ENCODE peak calls at places on chromosomes 2 and 18, in five cellular contexts. U is choroid plexus epithelial cell, Q is A549, A is kidney, W is HCT116. I is an unnamed sample.

GRCh38 chr2:234450431-234451095 is 46.3 kb downstream of the ARL4C start:
- DNase-seq in U (no peak), A (no peak), Q (no peak), W (no peak), I (no peak)

GRCh38 chr2:173754169-173754568 is 211.0 kb downstream of the SP3 start:
- DNase-seq in A (no peak), Q (no peak), U (no peak), W (no peak), I (no peak)

GRCh38 chr2:235094457-235094856 is 142.6 kb downstream of the SH3BP4 start:
- DNase-seq in W (no peak), Q (no peak), U (no peak), A (no peak), I (no peak)

GRCh38 chr2:149744845-149745244 is 157.3 kb upstream of the MMADHC start:
- DNase-seq in U (peak; percentile 64), A (no peak), Q (no peak), W (no peak), I (no peak)

GRCh38 chr18:3221496-3221895 is 1.7 kb upstream of the MYOM1 start:
- DNase-seq in U (no peak), A (no peak), Q (no peak), W (no peak), I (no peak)

GRCh38 chr2:1731963-1732768 is 12.1 kb downstream of the PXDN start:
- DNase-seq in U (peak; percentile 92), Q (no peak), A (peak; percentile 60), W (no peak), I (no peak)

GRCh38 chr18:21991081-21991534 is 178.3 kb upstream of the GATA6 start:
- DNase-seq in U (no peak), W (no peak), A (no peak), Q (no peak), I (no peak)

GRCh38 chr18:2880473-2880872 is 33.7 kb downstream of the EMILIN2 start:
- DNase-seq in W (no peak), U (no peak), Q (no peak), A (no peak), I (no peak)

GRCh38 chr2:42101641-42102605 is 54.1 kb downstream of the PKDCC start:
- DNase-seq in U (peak; percentile 96), W (no peak), Q (no peak), A (peak; percentile 90), I (peak; percentile 86)

GRCh38 chr2:72185166-72185565 is 37.5 kb upstream of the CYP26B1 start:
- DNase-seq in Q (no peak), U (no peak), A (no peak), W (no peak), I (no peak)

GRCh38 chr2:209721497-209721896 is 50.1 kb upstream of the UNC80 start:
- DNase-seq in U (peak; percentile 44), Q (no peak), A (no peak), W (no peak), I (no peak)

GRCh38 chr2:159797468-159798375 is at the start of gene CD302:
- DNase-seq in A (peak; percentile 92), W (no peak), Q (peak; percentile 43), U (peak; percentile 48), I (peak; percentile 94)

GRCh38 chr2:100630473-100630977 is 67.7 kb downstream of the PDCL3 start:
- DNase-seq in A (no peak), U (peak; percentile 13), W (no peak), Q (no peak), I (no peak)

GRCh38 chr2:150735894-150736498 is 248.5 kb upstream of the RND3 start:
- DNase-seq in W (no peak), Q (no peak), U (no peak), A (no peak), I (no peak)

GRCh38 chr2:205947621-205948495 is 138.1 kb downstream of the INO80D start:
- DNase-seq in U (peak; percentile 87), Q (peak; percentile 60), W (peak; percentile 33), A (no peak), I (no peak)

GRCh38 chr2:133836220-133836619 is 268.0 kb upstream of the NCKAP5 start:
- DNase-seq in Q (no peak), W (no peak), U (no peak), A (no peak), I (no peak)

GRCh38 chr2:221372156-221372870 is 199.8 kb downstream of the EPHA4 start:
- DNase-seq in Q (no peak), W (peak; percentile 22), U (no peak), A (no peak), I (no peak)

GRCh38 chr2:111705711-111706323 is 178.2 kb downstream of the ANAPC1 start:
- DNase-seq in A (peak; percentile 93), Q (peak; percentile 25), W (peak; percentile 86), U (peak; percentile 81), I (no peak)

GRCh38 chr2:170587937-170588336 is 127.2 kb upstream of the SP5 start:
- DNase-seq in W (no peak), A (no peak), Q (no peak), U (peak; percentile 38), I (no peak)

GRCh38 chr2:172282944-172283343 is 144.4 kb upstream of the ITGA6 start:
- DNase-seq in W (no peak), A (no peak), Q (no peak), U (peak; percentile 93), I (no peak)

GRCh38 chr2:226665306-226665831 is 134.3 kb downstream of the IRS1 start:
- DNase-seq in U (no peak), Q (no peak), A (no peak), W (no peak), I (no peak)

GRCh38 chr18:70181015-70181414 is 24.5 kb downstream of the RTTN start:
- DNase-seq in A (no peak), Q (peak; percentile 25), W (peak; percentile 94), U (peak; percentile 80), I (no peak)

GRCh38 chr2:160494243-160494642 is 636 bp upstream of the RBMS1 start:
- DNase-seq in A (no peak), U (peak; percentile 26), W (no peak), Q (no peak), I (no peak)

GRCh38 chr2:231951452-231951851 is 10.1 kb upstream of the DIS3L2 start:
- DNase-seq in Q (no peak), A (no peak), U (no peak), W (no peak), I (no peak)

GRCh38 chr18:49733321-49733720 is 80.0 kb downstream of the ACAA2 start:
- DNase-seq in U (peak; percentile 28), A (no peak), Q (no peak), W (no peak), I (no peak)

GRCh38 chr2:219104107-219105050 is 43.7 kb upstream of the IHH start:
- DNase-seq in Q (peak; percentile 28), A (no peak), U (peak; percentile 59), W (peak; percentile 33), I (no peak)

GRCh38 chr18:13910986-13911385 is 4.3 kb downstream of the MC2R start:
- DNase-seq in A (no peak), U (no peak), Q (no peak), W (no peak), I (no peak)

GRCh38 chr2:105926960-105927678 is 182.4 kb downstream of the NCK2 start:
- DNase-seq in A (no peak), W (no peak), Q (no peak), U (no peak), I (no peak)

GRCh38 chr2:237693281-237694039 is 66.1 kb downstream of the LRRFIP1 start:
- DNase-seq in Q (peak; percentile 63), U (peak; percentile 63), W (no peak), A (peak; percentile 64), I (no peak)

GRCh38 chr2:140895378-140895777 is 1235.4 kb downstream of the LRP1B start:
- DNase-seq in W (no peak), Q (no peak), U (no peak), A (no peak), I (no peak)
- H3K4me3 ChIP-seq in W (no peak overlapping the region), Q (no peak overlapping the region), U (no peak overlapping the region), A (no peak overlapping the region), I (no peak overlapping the region)

GRCh38 chr18:23239350-23239692 is 104.0 kb downstream of the CABLES1 start:
- DNase-seq in Q (no peak), U (no peak), A (no peak), W (no peak), I (no peak)

GRCh38 chr18:23236876-23237468 is 101.7 kb downstream of the CABLES1 start:
- DNase-seq in U (no peak), W (no peak), A (no peak), Q (no peak), I (no peak)

GRCh38 chr18:23238152-23238531 is 102.9 kb downstream of the CABLES1 start:
- DNase-seq in U (peak; percentile 69), Q (no peak), A (no peak), W (no peak), I (no peak)

GRCh38 chr18:23238651-23239349 is 103.5 kb downstream of the CABLES1 start:
- DNase-seq in W (no peak), A (no peak), U (peak; percentile 65), Q (no peak), I (no peak)

DNA sequence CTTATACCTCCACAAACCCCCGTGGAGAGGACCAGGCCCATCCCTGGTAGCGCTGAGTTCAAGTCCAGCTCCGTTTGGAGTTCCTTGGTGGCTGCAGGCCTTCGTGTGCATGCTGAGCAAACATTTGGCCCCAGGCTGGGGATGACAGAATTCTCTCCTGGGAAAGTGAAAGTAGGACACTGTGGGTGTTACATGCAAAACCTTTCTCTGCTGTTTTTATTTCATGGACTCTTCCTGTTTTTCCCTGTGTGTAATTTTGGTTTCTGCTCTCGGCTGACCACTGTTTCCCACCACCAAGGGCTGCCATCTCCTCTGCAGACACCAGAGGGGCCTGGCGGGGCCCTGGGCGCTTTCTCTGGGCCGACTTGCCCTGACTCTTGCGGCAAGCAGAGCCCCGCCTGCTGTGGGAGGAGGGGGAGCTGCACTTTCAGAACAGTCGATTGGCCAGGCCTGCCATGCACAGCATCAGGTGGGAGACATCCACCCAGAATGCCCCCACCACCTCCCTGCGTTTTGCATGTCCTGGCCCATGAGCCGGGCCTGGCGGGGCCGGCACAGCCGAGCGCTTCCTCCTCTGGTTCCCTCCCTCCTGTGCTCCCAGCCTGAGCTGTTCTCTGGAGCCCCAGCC is 102.4 kb downstream of the CABLES1 start:
- DNase-seq in A (peak; percentile 88), U (peak; percentile 65), Q (no peak), W (no peak), I (peak; percentile 88)
- TF ChIP-seq CTCF in A (no peak), U (peak; percentile 59), Q (no peak), W (no peak), I (peak; percentile 19)

GRCh38 chr2:128233790-128234395 is 84.8 kb downstream of the HS6ST1 start:
- DNase-seq in W (no peak), Q (no peak), A (no peak), U (no peak), I (no peak)
- H3K4me3 ChIP-seq in W (no peak overlapping the region), Q (no peak overlapping the region), A (peak overlapping the region; percentile 71), U (peak overlapping the region; percentile 69), I (peak overlapping the region; percentile 75)

DNA sequence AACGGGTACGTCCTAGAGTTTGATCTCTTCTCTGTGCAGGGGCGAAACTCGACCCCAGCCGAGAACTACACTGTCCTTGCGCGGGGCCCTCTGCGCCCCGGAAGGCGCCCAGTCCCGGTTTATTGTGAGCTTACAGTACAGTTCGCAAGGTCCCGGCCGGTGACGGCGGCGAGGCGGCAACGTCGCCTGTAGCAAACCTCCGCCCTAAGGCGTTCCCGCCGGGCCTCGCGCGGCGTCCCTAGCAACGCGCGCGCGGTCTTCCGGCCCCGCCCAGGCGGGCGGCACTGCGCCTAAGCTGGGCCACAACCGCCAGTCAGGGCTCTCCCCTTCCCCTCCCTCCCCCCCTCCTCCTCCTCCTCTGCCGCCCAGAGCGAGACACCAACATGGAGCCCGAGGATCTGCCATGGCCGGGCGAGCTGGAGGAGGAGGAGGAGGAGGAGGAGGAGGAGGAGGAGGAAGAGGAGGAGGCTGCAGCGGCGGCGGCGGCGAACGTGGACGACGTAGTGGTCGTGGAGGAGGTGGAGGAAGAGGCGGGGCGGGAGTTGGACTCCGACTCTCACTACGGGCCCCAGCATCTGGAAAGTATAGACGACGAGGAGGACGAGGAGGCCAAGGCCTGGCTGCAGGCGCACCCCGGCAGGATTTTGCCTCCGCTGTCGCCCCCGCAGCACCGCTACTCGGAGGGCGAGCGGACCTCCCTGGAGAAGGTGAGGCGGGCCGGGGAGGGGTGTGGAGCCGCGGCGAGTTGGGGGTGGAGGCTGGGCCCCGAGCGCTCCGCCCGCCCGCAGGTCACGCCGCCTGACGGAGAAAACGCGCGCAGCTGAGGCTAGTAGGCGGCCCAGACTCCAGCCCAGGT is at the start of gene ALMS1:
- DNase-seq in U (peak; percentile 88), Q (peak; percentile 85), W (peak; percentile 83), A (peak; percentile 97), I (peak; percentile 96)
- TF ChIP-seq CTCF in U (peak; percentile 25), Q (no peak), W (no peak), A (no peak), I (no peak)

I was measured in left lung.